ENCODE peak calls at places on chromosome 14, in ten cellular contexts. Y is heart left ventricle; A is fibroblast of lung; J is CD8-positive, alpha-beta memory T cell; C is PC-3; O is CD4-positive, alpha-beta memory T cell; Z is left ventricle myocardium inferior; F is keratinocyte; T is CD8-positive, alpha-beta T cell; M is CD4-positive, CD25-positive, alpha-beta regulatory T cell. V is an unnamed sample. For H3K9me3 and H3K27me3, the result is how much of the 10 kb centered on the place peaks cover.

GRCh38 chr14:61328629-61329262 is 7.4 kb downstream of the PRKCH start:
- DNase-seq in Y (no peak), A (no peak), J (no peak), C (no peak), O (peak), Z (no peak), F (no peak), T (no peak), M (no peak), V (no peak)

GRCh38 chr14:66001356-66001755 is 484.8 kb upstream of the CCDC196 start:
- DNase-seq in Y (no peak), A (no peak), J (no peak), C (no peak), O (no peak), Z (no peak), F (no peak), T (no peak), M (no peak), V (no peak)

GRCh38 chr14:58331111-58331510 is 32.8 kb downstream of the ARID4A start:
- DNase-seq in Y (peak), A (peak), J (peak), C (peak), O (peak), Z (peak), F (peak), T (peak), M (peak), V (peak)

GRCh38 chr14:91063119-91063518 is 2.7 kb upstream of the RPS6KA5 start:
- DNase-seq in Y (no peak), A (no peak), J (no peak), C (peak), O (peak), Z (no peak), F (no peak), T (no peak), M (peak), V (no peak)

GRCh38 chr14:28931999-28932398 is 165.4 kb downstream of the FOXG1 start:
- DNase-seq in Y (no peak), A (no peak), J (no peak), C (no peak), O (no peak), Z (no peak), F (no peak), T (no peak), M (no peak), V (no peak)

GRCh38 chr14:33884916-33885315 is 66.0 kb downstream of the EGLN3 start:
- DNase-seq in Y (no peak), A (no peak), J (no peak), C (no peak), O (no peak), Z (no peak), F (no peak), T (no peak), M (no peak), V (no peak)

GRCh38 chr14:96574633-96575191 is 72.5 kb downstream of the PAPOLA start:
- DNase-seq in Y (no peak), A (peak), J (no peak), C (peak), O (no peak), Z (no peak), F (no peak), T (no peak), M (no peak), V (peak)

GRCh38 chr14:19917955-19918518 is 2.4 kb upstream of the OR4K5 start:
- DNase-seq in Y (no peak), A (no peak), J (no peak), C (no peak), O (no peak), Z (no peak), F (no peak), T (no peak), M (no peak), V (no peak)

GRCh38 chr14:33636715-33637114 is 314.2 kb downstream of the EGLN3 start:
- DNase-seq in Y (no peak), A (no peak), J (no peak), C (no peak), O (no peak), Z (no peak), F (no peak), T (no peak), M (no peak), V (no peak)

GRCh38 chr14:96363751-96364336 is 518 bp downstream of the GSKIP start:
- DNase-seq in Y (peak), A (peak), J (peak), C (peak), O (no peak), Z (no peak), F (no peak), T (peak), M (no peak), V (peak)

GRCh38 chr14:52429451-52429850 is 115.3 kb downstream of the PTGER2 start:
- DNase-seq in Y (no peak), A (no peak), J (no peak), C (peak), O (no peak), Z (no peak), F (no peak), T (no peak), M (no peak), V (no peak)

GRCh38 chr14:68660495-68660894 is 132.4 kb downstream of the ZFP36L1 start:
- DNase-seq in Y (no peak), A (no peak), J (no peak), C (no peak), O (no peak), Z (no peak), F (no peak), T (no peak), M (no peak), V (no peak)

GRCh38 chr14:83485591-83485990 is 1951.9 kb upstream of the SEL1L start:
- DNase-seq in Y (no peak), A (no peak), J (no peak), C (no peak), O (no peak), Z (no peak), F (no peak), T (no peak), M (no peak), V (no peak)

GRCh38 chr14:90611936-90612335 is 204.3 kb downstream of the TTC7B start:
- DNase-seq in Y (no peak), A (peak), J (no peak), C (no peak), O (no peak), Z (no peak), F (no peak), T (no peak), M (no peak), V (no peak)

GRCh38 chr14:101371691-101372493 is 189.4 kb upstream of the DIO3 start:
- DNase-seq in Y (no peak), A (no peak), J (no peak), C (no peak), O (no peak), Z (no peak), F (no peak), T (no peak), M (no peak), V (no peak)

GRCh38 chr14:104398656-104399055 is 180.9 kb upstream of the C14orf180 start:
- DNase-seq in Y (no peak), A (no peak), J (no peak), C (no peak), O (no peak), Z (no peak), F (no peak), T (no peak), M (no peak), V (no peak)

GRCh38 chr14:92207928-92208265 is 86.1 kb downstream of the CPSF2 start:
- DNase-seq in Y (no peak), A (no peak), J (no peak), C (no peak), O (no peak), Z (no peak), F (no peak), T (no peak), M (no peak), V (no peak)

GRCh38 chr14:70672328-70672675 is 30.6 kb downstream of the TTC9 start:
- DNase-seq in Y (no peak), A (no peak), J (no peak), C (no peak), O (no peak), Z (no peak), F (no peak), T (no peak), M (no peak), V (no peak)

DNA sequence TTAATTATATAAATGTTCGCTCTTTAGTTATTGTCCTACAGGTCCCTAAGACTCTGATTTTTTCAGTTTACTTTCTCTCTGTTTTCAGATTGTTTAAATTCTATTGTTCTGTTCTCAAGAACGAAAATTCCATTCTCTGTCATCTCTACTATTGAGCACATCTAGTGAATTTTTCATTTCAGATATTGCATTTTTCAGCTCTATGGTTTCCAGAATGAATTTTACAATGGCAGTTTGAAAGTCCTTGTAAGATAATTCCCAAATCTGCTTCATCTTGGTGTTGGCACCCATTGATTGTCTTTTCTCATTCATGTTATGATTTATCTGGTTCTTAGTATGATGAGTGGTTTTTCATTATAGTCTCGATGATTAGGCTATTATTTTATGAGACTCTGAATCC is 519.6 kb upstream of the LRFN5 start:
- DNase-seq in Y (no peak), A (no peak), J (no peak), C (no peak), O (no peak), Z (no peak), F (no peak), T (no peak), M (no peak), V (no peak)
- H3K9me3 ChIP-seq in Y (under half), A (under half), J (under half), C (under half), O (under half), Z (under half), F (under half), T (under half), M (under half), V (under half)

GRCh38 chr14:22123188-22123560 is 449.6 kb upstream of the OR4E1 start:
- DNase-seq in Y (no peak), A (no peak), J (no peak), C (no peak), O (no peak), Z (no peak), F (no peak), T (no peak), M (no peak), V (no peak)
- H3K27me3 ChIP-seq in Y (under half), A (under half), J (under half), C (under half), O (under half), Z (under half), F (under half), T (under half), M (under half), V (under half)

GRCh38 chr14:77111021-77111420 is 13.0 kb downstream of the CIPC start:
- DNase-seq in Y (no peak), A (no peak), J (no peak), C (no peak), O (no peak), Z (no peak), F (no peak), T (no peak), M (no peak), V (peak)
- H3K4me3 ChIP-seq in Y (peak), A (no peak), J (no peak), C (no peak), O (no peak), Z (peak), F (no peak), T (no peak), M (no peak), V (no peak)

GRCh38 chr14:105927661-105928060 is 401.3 kb downstream of the TMEM121 start:
- DNase-seq in Y (no peak), A (no peak), J (no peak), C (no peak), O (no peak), Z (no peak), F (no peak), T (no peak), M (no peak), V (no peak)
- H3K9me3 ChIP-seq in Y (under half), A (under half), J (under half), C (under half), O (under half), Z (under half), F (under half), T (under half), M (under half), V (under half)

DNA sequence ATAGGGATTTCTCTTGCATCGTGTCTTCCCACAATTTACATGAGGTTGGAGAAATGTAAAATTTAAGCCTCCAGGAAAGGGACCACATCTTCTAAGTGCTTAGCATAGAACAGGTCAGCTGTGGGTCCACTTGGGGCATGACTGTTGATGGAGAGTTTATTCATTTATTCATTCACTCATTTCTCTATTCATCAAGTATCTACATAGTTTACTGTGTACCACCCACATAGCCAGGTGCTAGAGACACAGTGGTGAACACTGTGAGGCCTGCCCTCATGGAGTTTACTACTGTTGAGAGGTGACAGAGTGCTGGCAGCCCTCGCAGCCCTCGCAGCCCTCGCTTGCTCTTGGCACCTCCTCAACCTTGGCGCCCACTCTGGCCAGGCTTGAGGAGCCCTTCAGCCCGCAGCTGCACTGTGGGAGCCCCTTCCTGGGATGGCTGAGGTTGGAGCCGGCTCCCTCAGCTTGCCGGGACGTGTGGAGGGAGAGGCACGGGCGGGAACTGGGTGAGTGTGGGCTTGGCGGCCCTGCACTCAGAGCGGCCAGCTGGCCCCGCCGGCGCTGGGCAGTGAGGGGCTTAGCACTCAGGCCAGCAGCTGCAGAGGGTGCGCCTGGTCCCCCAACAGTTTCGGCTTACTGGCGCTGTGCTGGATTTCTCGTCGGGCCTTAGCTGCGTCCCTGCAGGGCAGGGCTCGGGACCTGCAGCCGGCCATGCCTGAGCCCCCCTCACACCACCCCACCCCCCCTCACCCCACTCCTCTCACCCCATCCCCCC is 1.7 kb upstream of the JPH4 start:
- DNase-seq in Y (no peak), A (no peak), J (no peak), C (no peak), O (no peak), Z (no peak), F (no peak), T (no peak), M (no peak), V (no peak)
- H3K27me3 ChIP-seq in Y (half or more), A (under half), J (under half), C (under half), O (under half), Z (half or more), F (under half), T (under half), M (under half), V (under half)

GRCh38 chr14:37591941-37592287 is 3.1 kb downstream of the FOXA1 start:
- DNase-seq in Y (no peak), A (no peak), J (no peak), C (peak), O (no peak), Z (no peak), F (no peak), T (no peak), M (no peak), V (no peak)
- H3K4me3 ChIP-seq in Y (no peak), A (no peak), J (no peak), C (peak), O (no peak), Z (no peak), F (no peak), T (no peak), M (no peak), V (no peak)

DNA sequence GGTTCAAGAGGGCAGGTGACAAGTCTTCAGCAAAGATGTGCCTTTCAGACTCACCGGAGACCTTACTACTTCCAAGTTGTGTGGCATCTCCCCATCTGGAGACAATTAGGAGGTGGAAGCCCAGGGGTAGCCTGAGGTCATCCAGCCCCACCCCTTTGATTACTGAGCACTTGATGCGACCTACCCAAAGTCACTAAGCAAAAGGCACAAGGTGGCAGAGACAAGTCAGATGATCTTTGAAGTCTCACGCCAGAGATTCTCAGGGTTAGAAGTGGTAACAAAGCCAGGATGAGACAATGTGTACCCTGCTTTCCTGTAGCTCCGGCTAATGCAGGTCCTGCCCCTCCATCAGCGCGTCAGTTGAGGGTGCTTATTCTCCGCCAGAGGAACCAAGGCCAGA is 1.4 kb upstream of the FOXN3 start:
- DNase-seq in Y (no peak), A (no peak), J (no peak), C (no peak), O (no peak), Z (no peak), F (no peak), T (no peak), M (no peak), V (no peak)
- H3K9me3 ChIP-seq in Y (under half), A (under half), J (under half), C (under half), O (under half), Z (under half), F (under half), T (under half), M (under half), V (under half)

DNA sequence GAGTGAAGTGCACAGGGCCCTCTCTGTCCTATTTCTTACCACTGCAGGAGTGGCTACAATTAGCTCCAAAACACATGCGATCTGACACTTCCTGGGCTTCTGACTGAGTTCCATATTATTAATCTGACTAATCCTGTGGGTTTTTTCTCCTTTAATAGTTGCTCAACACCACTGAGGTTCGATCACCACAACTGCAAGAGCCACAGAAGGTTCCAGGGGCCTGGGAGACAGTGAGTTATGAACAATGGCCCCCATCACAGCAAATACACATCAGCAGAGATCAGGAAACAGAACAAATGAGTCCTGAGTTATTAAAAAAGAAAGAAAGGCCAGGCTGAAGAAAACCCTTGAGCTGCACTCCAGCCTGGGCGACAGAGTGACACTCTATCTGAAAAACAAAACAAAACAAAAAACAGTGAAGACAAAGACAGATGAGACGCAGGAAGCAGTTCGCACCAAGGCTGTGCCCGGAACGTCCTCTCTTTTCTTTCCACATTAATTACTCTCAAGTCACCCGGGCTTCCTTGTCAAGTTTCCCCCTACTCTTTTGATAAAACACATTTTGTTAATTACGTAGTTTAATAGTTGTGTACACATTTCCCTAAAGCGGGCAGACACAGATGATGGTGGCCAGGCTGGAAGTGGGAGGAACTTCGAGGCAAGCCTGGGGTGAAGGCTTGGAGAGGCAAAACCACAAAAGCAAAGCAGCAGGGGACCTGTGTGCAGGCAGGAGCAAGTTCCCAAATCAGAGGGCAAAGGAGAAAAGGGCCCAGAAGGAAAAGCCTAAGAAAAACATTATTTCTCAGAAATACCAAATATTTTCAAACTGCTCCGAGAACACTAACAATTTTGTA is 42.7 kb downstream of the CDC42BPB start:
- DNase-seq in Y (no peak), A (peak), J (no peak), C (no peak), O (no peak), Z (no peak), F (no peak), T (no peak), M (no peak), V (no peak)
- H3K27me3 ChIP-seq in Y (under half), A (under half), J (under half), C (under half), O (under half), Z (under half), F (under half), T (under half), M (under half), V (under half)

V was measured in thyroid gland.